ENCODE peak calls at places on chromosome 4, in six cellular contexts. E is left ventricle myocardium superior; G is activated CD8-positive, alpha-beta memory T cell treated with anti-CD3 and anti-CD28 coated beads, Interleukin-2, amount 50 U/mL, for 4 hours; W is WTC11; T is progenitor cell of endocrine pancreas; L is dermis blood vessel endothelial cell. R is an unnamed sample.

GRCh38 chr4:161382655-161383054 is 781.1 kb downstream of the FSTL5 start:
- DNase-seq in W (no peak), E (no peak), T (no peak), G (no peak), L (no peak), R (no peak)

GRCh38 chr4:99652596-99653436 is 4.8 kb downstream of the C4orf54 start:
- DNase-seq in E (no peak), L (no peak), T (no peak), G (no peak), W (no peak), R (no peak)

GRCh38 chr4:94995684-94996394 is 238.1 kb downstream of the BMPR1B start:
- DNase-seq in T (no peak), G (no peak), W (peak; percentile 21), E (no peak), L (no peak), R (peak; percentile 72)

GRCh38 chr4:44532851-44533250 is 84.2 kb upstream of the KCTD8 start:
- DNase-seq in L (no peak), T (no peak), G (no peak), W (no peak), E (no peak), R (no peak)

GRCh38 chr4:40288547-40288946 is 46.6 kb upstream of the CHRNA9 start:
- DNase-seq in T (no peak), W (no peak), G (no peak), L (no peak), E (no peak), R (no peak)

GRCh38 chr4:54941994-54942552 is 183.3 kb downstream of the KDR start:
- DNase-seq in L (peak; percentile 98), E (no peak), W (no peak), T (no peak), G (no peak), R (peak; percentile 18)

GRCh38 chr4:103754844-103755243 is 35.1 kb upstream of the TACR3 start:
- DNase-seq in E (no peak), W (no peak), G (no peak), T (no peak), L (peak; percentile 75), R (no peak)

GRCh38 chr4:81164126-81164525 is 50.9 kb downstream of the PRKG2 start:
- DNase-seq in W (no peak), G (no peak), E (no peak), T (no peak), L (no peak), R (no peak)

GRCh38 chr4:26406346-26406975 is 83.8 kb downstream of the CCKAR start:
- DNase-seq in G (no peak), W (no peak), E (no peak), T (no peak), L (peak; percentile 6), R (no peak)

GRCh38 chr4:41820473-41820872 is 71.9 kb upstream of the PHOX2B start:
- DNase-seq in T (no peak), L (no peak), G (no peak), E (no peak), W (no peak), R (no peak)

GRCh38 chr4:127251423-127251822 is 381.3 kb upstream of the INTU start:
- DNase-seq in W (no peak), G (no peak), L (no peak), E (no peak), T (no peak), R (no peak)

GRCh38 chr4:104490096-104490769 is 4.5 kb downstream of the CXXC4 start:
- DNase-seq in E (peak; percentile 18), G (no peak), W (no peak), T (no peak), L (no peak), R (no peak)

GRCh38 chr4:5912614-5913019 is 19.7 kb upstream of the CRMP1 start:
- DNase-seq in W (no peak), E (no peak), L (peak; percentile 7), G (no peak), T (no peak), R (no peak)

GRCh38 chr4:95548738-95549245 is at the start of gene UNC5C:
- DNase-seq in E (peak; percentile 80), W (peak; percentile 65), G (no peak), L (peak; percentile 47), T (peak; percentile 63), R (peak; percentile 92)

GRCh38 chr4:1212546-1213335 is 36.2 kb downstream of the CTBP1 start:
- DNase-seq in L (no peak), W (no peak), E (peak; percentile 28), T (no peak), G (no peak), R (no peak)

GRCh38 chr4:91598696-91599095 is 705.1 kb upstream of the GRID2 start:
- DNase-seq in W (no peak), L (no peak), E (no peak), T (no peak), G (no peak), R (peak; percentile 2)

GRCh38 chr4:61553562-61554125 is 353.5 kb downstream of the ADGRL3 start:
- DNase-seq in E (no peak), W (no peak), L (no peak), G (no peak), T (no peak), R (no peak)

GRCh38 chr4:62797221-62797620 is 1597.1 kb downstream of the ADGRL3 start:
- DNase-seq in W (no peak), T (no peak), L (no peak), G (no peak), E (no peak), R (no peak)